ENCODE peak calls at places on chromosomes 3 and 15, in nine cellular contexts. F, W, I, C, M, J, A, Q and S are unnamed samples.
A peak's percentile ranks its signal among the peaks of the same experiment; 100 is the strongest.

GRCh38 chr3:108959017-108959416 is 5.3 kb upstream of the GUCA1C start:
- DNase-seq in F (no peak), W (no peak), I (no peak), C (no peak), M (no peak), J (no peak), A (no peak), Q (no peak), S (no peak)

GRCh38 chr3:189563841-189564563 is 67.2 kb upstream of the TP63 start:
- DNase-seq in F (no peak), W (no peak), I (no peak), C (no peak), M (no peak), J (no peak), A (peak; percentile 65), Q (no peak), S (no peak)

GRCh38 chr3:45635475-45636256 is 41.1 kb downstream of the LIMD1 start:
- DNase-seq in F (no peak), W (no peak), I (no peak), C (no peak), M (no peak), J (peak; percentile 23), A (peak; percentile 92), Q (no peak), S (no peak)

GRCh38 chr15:67143646-67144045 is 78.2 kb downstream of the SMAD3 start:
- DNase-seq in F (no peak), W (no peak), I (no peak), C (no peak), M (no peak), J (no peak), A (no peak), Q (no peak), S (no peak)

GRCh38 chr15:60635507-60636352 is 156.8 kb upstream of the ICE2 start:
- DNase-seq in F (no peak), W (no peak), I (no peak), C (no peak), M (no peak), J (peak; percentile 22), A (no peak), Q (no peak), S (no peak)

GRCh38 chr3:145448436-145448835 is 712.5 kb downstream of the PLOD2 start:
- DNase-seq in F (no peak), W (no peak), I (no peak), C (no peak), M (no peak), J (peak; percentile 73), A (no peak), Q (no peak), S (no peak)

GRCh38 chr3:170361711-170362110 is 4.2 kb downstream of the SKIL start:
- DNase-seq in F (no peak), W (no peak), I (no peak), C (no peak), M (no peak), J (no peak), A (no peak), Q (no peak), S (no peak)

GRCh38 chr3:69250014-69250413 is 127.6 kb upstream of the LMOD3 start:
- DNase-seq in F (peak; percentile 47), W (peak; percentile 28), I (peak; percentile 83), C (no peak), M (no peak), J (peak; percentile 78), A (peak; percentile 45), Q (peak; percentile 22), S (no peak)

GRCh38 chr3:81778678-81779182 is 17.3 kb upstream of the GBE1 start:
- DNase-seq in F (no peak), W (no peak), I (no peak), C (no peak), M (no peak), J (no peak), A (peak; percentile 67), Q (no peak), S (no peak)

GRCh38 chr3:5006755-5007202 is 27.5 kb downstream of the BHLHE40 start:
- DNase-seq in F (no peak), W (no peak), I (no peak), C (no peak), M (no peak), J (no peak), A (no peak), Q (peak; percentile 54), S (no peak)

GRCh38 chr3:50610181-50610971 is 1.2 kb downstream of the CISH start:
- DNase-seq in F (no peak), W (peak; percentile 55), I (no peak), C (no peak), M (no peak), J (peak; percentile 60), A (no peak), Q (no peak), S (no peak)

GRCh38 chr15:67340630-67341029 is 86.0 kb downstream of the IQCH start:
- DNase-seq in F (no peak), W (no peak), I (no peak), C (no peak), M (no peak), J (no peak), A (no peak), Q (no peak), S (no peak)

GRCh38 chr3:33238923-33239322 is 20.3 kb upstream of the SUSD5 start:
- DNase-seq in F (no peak), W (no peak), I (no peak), C (no peak), M (no peak), J (no peak), A (no peak), Q (no peak), S (no peak)

GRCh38 chr3:107285197-107285596 is 92.0 kb upstream of the CCDC54 start:
- DNase-seq in F (no peak), W (no peak), I (no peak), C (no peak), M (no peak), J (no peak), A (peak; percentile 68), Q (no peak), S (no peak)

GRCh38 chr3:111585214-111585613 is 9.9 kb downstream of the ZBED2 start:
- DNase-seq in F (no peak), W (no peak), I (no peak), C (no peak), M (no peak), J (peak; percentile 34), A (peak; percentile 43), Q (no peak), S (no peak)

GRCh38 chr15:33476908-33477307 is 166.1 kb downstream of the RYR3 start:
- DNase-seq in F (no peak), W (no peak), I (no peak), C (no peak), M (no peak), J (no peak), A (no peak), Q (no peak), S (no peak)

GRCh38 chr3:129278970-129279906 is 568 bp downstream of the HMCES start:
- DNase-seq in F (no peak), W (peak; percentile 48), I (peak; percentile 73), C (no peak), M (peak; percentile 30), J (peak; percentile 47), A (peak; percentile 78), Q (peak; percentile 31), S (no peak)